ENCODE peak calls at places on chromosomes 2 and 18, in six cellular contexts. V is SK-N-SH, P is HepG2, A is K562, I is HCT116, T is GM12878. Z is an unnamed sample.

GRCh38 chr2:215755651-215756350 is 257.6 kb downstream of the MREG start:
- DNase-seq in P (no peak), A (no peak), T (no peak), V (no peak), I (no peak), Z (no peak)

GRCh38 chr2:42513252-42513918 is 19.6 kb upstream of the KCNG3 start:
- DNase-seq in V (peak; percentile 53), A (peak; percentile 65), I (peak; percentile 57), T (no peak), P (peak; percentile 69), Z (no peak)

GRCh38 chr2:23363831-23364230 is 21.1 kb upstream of the KLHL29 start:
- DNase-seq in V (peak; percentile 44), I (no peak), T (no peak), P (no peak), A (no peak), Z (no peak)

GRCh38 chr2:42050350-42051167 is 2.7 kb downstream of the PKDCC start:
- DNase-seq in I (no peak), P (no peak), A (no peak), V (no peak), T (no peak), Z (no peak)

GRCh38 chr2:240369725-240370585 is 65.5 kb upstream of the GPC1 start:
- DNase-seq in T (no peak), V (no peak), A (no peak), I (peak; percentile 64), P (peak; percentile 35), Z (no peak)

GRCh38 chr2:201622306-201622705 is 21.0 kb downstream of the TMEM237 start:
- DNase-seq in P (no peak), A (no peak), V (no peak), T (no peak), I (no peak), Z (no peak)

GRCh38 chr2:25672500-25673169 is 742 bp downstream of the DTNB start:
- DNase-seq in V (no peak), A (no peak), T (no peak), P (peak; percentile 43), I (no peak), Z (peak; percentile 57)

GRCh38 chr2:120860579-120860922 is 124.9 kb downstream of the GLI2 start:
- DNase-seq in A (no peak), I (no peak), V (no peak), T (no peak), P (no peak), Z (no peak)

GRCh38 chr18:11669271-11669947 is 19.7 kb upstream of the GNAL start:
- DNase-seq in V (no peak), P (no peak), A (no peak), T (no peak), I (no peak), Z (peak; percentile 13)

GRCh38 chr2:41727711-41728110 is 320.1 kb upstream of the PKDCC start:
- DNase-seq in V (no peak), T (no peak), I (no peak), P (no peak), A (no peak), Z (no peak)

GRCh38 chr2:158692372-158693103 is 102.6 kb upstream of the DAPL1 start:
- DNase-seq in P (peak; percentile 21), T (no peak), I (no peak), V (no peak), A (no peak), Z (no peak)

GRCh38 chr2:122028371-122029102 is 273.1 kb downstream of the TSN start:
- DNase-seq in A (no peak), I (no peak), V (no peak), T (no peak), P (no peak), Z (no peak)

GRCh38 chr2:33488178-33488690 is 11.8 kb downstream of the RASGRP3 start:
- DNase-seq in V (no peak), T (no peak), I (no peak), A (no peak), P (no peak), Z (no peak)

GRCh38 chr2:120978359-120979050 is 242.8 kb downstream of the GLI2 start:
- DNase-seq in T (no peak), A (no peak), V (no peak), I (no peak), P (no peak), Z (no peak)

GRCh38 chr2:67656875-67657274 is 259.7 kb downstream of the ETAA1 start:
- DNase-seq in P (no peak), V (no peak), A (no peak), T (no peak), I (no peak), Z (no peak)

GRCh38 chr18:21146016-21146415 is 34.4 kb upstream of the ROCK1 start:
- DNase-seq in P (no peak), I (no peak), A (no peak), V (no peak), T (no peak), Z (no peak)

GRCh38 chr18:21141678-21142422 is 30.2 kb upstream of the ROCK1 start:
- DNase-seq in T (no peak), I (no peak), P (no peak), A (no peak), V (no peak), Z (no peak)

GRCh38 chr18:21145371-21145770 is 33.8 kb upstream of the ROCK1 start:
- DNase-seq in T (no peak), A (no peak), V (no peak), P (no peak), I (no peak), Z (no peak)
- TF ChIP-seq JUND in T (no peak), A (no peak), V (no peak), P (no peak), I (no peak), Z (no peak)

DNA sequence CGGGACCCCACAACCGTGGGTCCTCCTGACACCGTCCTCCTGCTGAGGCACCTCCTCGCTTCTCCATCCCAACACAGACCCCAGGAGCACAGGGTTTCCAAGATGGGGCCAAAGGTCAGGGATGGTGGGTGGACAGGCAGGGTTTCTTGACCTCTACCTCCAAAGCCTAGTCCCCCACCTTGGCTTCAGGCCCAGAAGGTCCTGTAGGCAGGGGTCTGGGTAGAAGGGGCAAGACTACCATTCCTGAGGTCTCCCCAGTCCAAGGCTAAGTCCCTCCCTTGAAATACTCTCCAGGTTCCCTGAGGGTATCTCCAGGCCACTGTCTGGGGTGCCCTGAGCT is 7.1 kb downstream of the CYP26B1 start:
- DNase-seq in A (no peak), P (no peak), V (peak; percentile 19), I (no peak), T (no peak), Z (no peak)
- TF ChIP-seq JUND in A (no peak), P (no peak), V (no peak), I (no peak), T (no peak), Z (no peak)

GRCh38 chr2:211035548-211036185 is 479.3 kb downstream of the CPS1 start:
- DNase-seq in P (peak; percentile 47), A (no peak), V (no peak), I (peak; percentile 22), T (no peak), Z (no peak)
- TF ChIP-seq JUND in P (no peak), A (no peak), V (no peak), I (no peak), T (no peak), Z (no peak)

GRCh38 chr2:202847693-202848524 is 23.7 kb downstream of the ICA1L start:
- DNase-seq in A (no peak), I (no peak), P (no peak), V (no peak), T (peak; percentile 73), Z (no peak)

DNA sequence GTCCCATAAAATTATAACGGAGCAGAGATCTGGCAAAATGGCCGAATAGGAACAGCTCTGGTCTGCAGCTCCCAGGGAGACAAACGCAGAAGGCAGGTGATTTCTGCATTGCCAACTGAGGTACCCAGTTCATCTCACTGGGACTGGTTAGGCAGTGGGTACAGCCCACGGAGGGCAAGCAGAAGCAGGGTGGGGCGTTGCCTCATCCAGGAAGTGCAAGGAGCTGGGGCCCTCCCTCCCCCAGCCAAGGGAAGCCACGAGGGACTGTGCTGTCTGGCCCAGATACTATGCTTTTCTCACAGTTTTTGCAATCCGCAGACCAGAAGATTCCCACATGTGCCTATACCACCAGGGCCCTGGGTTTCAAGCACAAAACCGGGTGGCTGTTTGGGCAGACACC is 22.8 kb downstream of the ICA1L start:
- DNase-seq in T (no peak), P (no peak), A (peak; percentile 24), V (no peak), I (no peak), Z (no peak)
- TF ChIP-seq JUND in T (no peak), P (no peak), A (no peak), V (no peak), I (no peak), Z (no peak)

DNA sequence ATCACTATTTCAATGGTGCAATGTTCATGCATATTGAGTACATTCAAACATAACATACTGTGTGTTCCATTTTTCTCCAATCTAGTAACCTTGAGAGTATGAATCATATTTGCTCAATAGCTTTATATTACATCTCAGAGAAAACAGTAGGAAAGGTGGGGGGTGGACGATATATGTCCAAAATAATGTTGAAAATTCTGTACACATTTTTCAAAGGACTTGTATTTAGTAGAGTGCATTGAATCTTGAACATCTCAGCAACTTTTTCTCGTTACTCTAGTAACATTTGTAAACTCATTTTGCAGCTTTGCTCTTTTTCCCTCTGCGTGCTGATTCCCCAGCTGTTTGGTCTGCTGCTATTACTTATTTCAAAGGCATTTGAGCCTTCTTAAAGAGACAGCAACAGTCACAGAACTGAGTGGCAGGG is 1487.0 kb downstream of the LRP1B start:
- DNase-seq in T (no peak), I (no peak), P (no peak), V (no peak), A (no peak), Z (no peak)
- TF ChIP-seq JUND in T (no peak), I (no peak), P (no peak), V (peak; percentile 28), A (no peak), Z (no peak)

DNA sequence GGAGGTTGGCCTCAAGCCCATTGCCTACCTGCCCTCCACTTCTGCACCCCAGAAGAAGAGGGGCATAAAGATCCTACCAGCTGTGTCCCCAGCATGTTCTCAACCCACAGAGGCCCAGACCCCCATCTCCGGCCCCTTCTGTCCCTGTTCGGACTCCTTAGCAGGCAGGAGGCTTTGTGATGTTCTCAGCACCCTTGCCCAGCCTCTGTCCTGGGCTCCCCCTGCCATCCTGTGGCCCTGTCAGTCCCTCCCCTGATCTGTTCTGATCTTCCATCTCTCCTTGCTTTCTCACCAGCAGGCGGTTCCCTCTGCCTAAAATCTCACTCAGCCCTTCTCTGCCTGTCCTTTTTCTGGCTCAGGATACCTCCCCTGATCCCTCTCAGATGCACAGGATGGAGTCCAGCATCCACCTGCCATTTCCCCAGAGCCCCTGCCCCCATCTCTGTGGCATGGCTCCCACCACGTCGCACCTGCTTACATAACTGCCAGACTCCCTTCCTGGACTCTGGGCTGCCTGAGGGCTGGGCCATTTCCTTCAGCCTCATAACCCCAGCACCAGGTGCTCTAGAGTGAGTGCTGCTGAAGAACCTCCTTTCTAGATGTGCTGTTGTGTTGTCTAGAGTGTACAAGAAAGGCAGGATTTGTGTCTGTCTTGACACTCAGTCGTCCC is 134.0 kb downstream of the CTIF start:
- DNase-seq in T (no peak), A (no peak), P (no peak), V (no peak), I (no peak), Z (no peak)
- TF ChIP-seq JUND in T (no peak), A (no peak), P (no peak), V (no peak), I (no peak), Z (no peak)

DNA sequence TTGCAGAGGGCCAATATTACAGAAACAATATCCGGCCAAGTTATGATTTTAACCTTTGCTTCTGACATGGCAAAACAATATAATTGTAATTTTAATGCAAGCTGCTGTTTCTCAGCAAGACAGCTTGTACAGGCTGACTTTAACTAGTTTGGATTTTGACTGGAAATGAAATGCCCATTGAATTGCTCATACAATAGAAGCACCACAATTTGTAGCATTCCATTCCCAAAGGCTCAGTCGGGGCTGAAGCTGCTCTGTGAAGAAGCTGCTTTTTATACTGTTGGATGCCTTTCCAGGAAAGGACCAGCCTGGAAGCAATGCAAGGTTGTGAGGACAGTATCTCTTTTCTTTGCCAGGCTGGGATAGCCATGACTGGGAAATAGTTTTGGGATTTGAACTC is 677.0 kb upstream of the FANCL start:
- DNase-seq in V (no peak), P (no peak), A (no peak), I (no peak), T (no peak), Z (no peak)
- TF ChIP-seq JUND in V (no peak), P (no peak), A (no peak), I (no peak), T (no peak), Z (no peak)

Z was measured in T47D.